ENCODE peak calls at places on chromosomes 1 and 21, in four cellular contexts. W, T, P and E are unnamed samples.

GRCh38 chr1:22224631-22225030 is 81.7 kb upstream of the WNT4 start:
- DNase-seq in W (no peak), T (no peak), P (no peak), E (peak)

GRCh38 chr1:47785561-47786271 is 211.5 kb downstream of the TRABD2B start:
- DNase-seq in W (peak), T (peak), P (peak), E (no peak)

GRCh38 chr1:202815120-202815519 is 4.4 kb downstream of the PCAT6 start:
- DNase-seq in W (no peak), T (no peak), P (peak), E (no peak)

GRCh38 chr21:35925497-35925896 is 134.8 kb downstream of the SETD4 start:
- DNase-seq in W (no peak), T (no peak), P (no peak), E (no peak)

GRCh38 chr1:46761740-46762139 is 37.1 kb upstream of the CYP4B1 start:
- DNase-seq in W (no peak), T (no peak), P (no peak), E (no peak)

GRCh38 chr1:24416666-24417391 is 1.2 kb downstream of the NIPAL3 start:
- DNase-seq in W (no peak), T (no peak), P (no peak), E (no peak)

GRCh38 chr21:31529406-31529805 is 130.1 kb upstream of the SOD1 start:
- DNase-seq in W (no peak), T (no peak), P (no peak), E (no peak)

GRCh38 chr1:184562801-184563200 is 176.0 kb downstream of the C1orf21 start:
- DNase-seq in W (no peak), T (no peak), P (no peak), E (no peak)

GRCh38 chr1:151013518-151013917 is 5.3 kb downstream of the PRUNE1 start:
- DNase-seq in W (no peak), T (no peak), P (no peak), E (no peak)

GRCh38 chr21:22575165-22575584 is 1577.0 kb downstream of the NCAM2 start:
- DNase-seq in W (no peak), T (no peak), P (peak), E (no peak)

GRCh38 chr1:43299101-43299500 is 1.7 kb upstream of the TIE1 start:
- DNase-seq in W (no peak), T (no peak), P (no peak), E (no peak)

GRCh38 chr1:1381294-1381693 is 6.3 kb upstream of the AURKAIP1 start:
- DNase-seq in W (no peak), T (no peak), P (no peak), E (no peak)

GRCh38 chr1:100229681-100230443 is 19.8 kb downstream of the DBT start:
- DNase-seq in W (no peak), T (no peak), P (no peak), E (no peak)

GRCh38 chr1:119133987-119134386 is 6.5 kb downstream of the WARS2 start:
- DNase-seq in W (no peak), T (no peak), P (no peak), E (no peak)

DNA sequence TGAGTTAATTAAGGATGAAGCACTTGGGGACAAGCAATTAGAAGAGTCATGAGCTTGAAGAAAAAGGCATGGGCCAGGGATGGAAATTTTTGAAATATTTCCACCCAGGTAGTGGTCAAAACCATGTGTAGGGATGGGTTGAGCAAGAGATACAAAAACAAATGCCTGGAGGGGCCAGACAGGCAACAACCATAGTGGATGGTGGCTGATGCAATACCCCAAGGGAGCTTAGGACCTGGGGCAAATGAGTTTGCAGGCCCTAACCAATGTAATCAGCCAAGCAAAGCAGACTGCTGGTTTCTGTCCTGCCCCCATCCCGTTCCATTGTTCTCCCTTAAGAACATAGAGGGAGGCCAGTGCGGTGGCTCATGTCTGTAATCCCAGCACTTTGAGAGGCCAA is 119.1 kb upstream of the FGGY start:
- DNase-seq in W (no peak), T (no peak), P (no peak), E (no peak)
- H3K27ac ChIP-seq in W (no peak), T (no peak), P (no peak), E (peak)

GRCh38 chr1:26530898-26531598 is 1.5 kb downstream of the RPS6KA1 start:
- DNase-seq in W (no peak), T (no peak), P (peak), E (no peak)

GRCh38 chr1:26531651-26532131 is 2.1 kb downstream of the RPS6KA1 start:
- DNase-seq in W (peak), T (no peak), P (no peak), E (no peak)

GRCh38 chr1:26529405-26529654 is 231 bp upstream of the RPS6KA1 start:
- DNase-seq in W (no peak), T (no peak), P (no peak), E (no peak)

GRCh38 chr1:26529655-26530539 is at the start of gene RPS6KA1:
- DNase-seq in W (peak), T (no peak), P (peak), E (no peak)

GRCh38 chr1:26530540-26530897 is 958 bp downstream of the RPS6KA1 start:
- DNase-seq in W (no peak), T (no peak), P (no peak), E (no peak)
- H3K27ac ChIP-seq in W (no peak), T (no peak), P (no peak), E (peak)

GRCh38 chr1:222600274-222600673 is 10.5 kb upstream of the TAF1A start:
- DNase-seq in W (no peak), T (no peak), P (no peak), E (no peak)

GRCh38 chr1:222592171-222592570 is 2.4 kb upstream of the TAF1A start:
- DNase-seq in W (no peak), T (no peak), P (no peak), E (no peak)

GRCh38 chr1:222594789-222595188 is 5.1 kb upstream of the TAF1A start:
- DNase-seq in W (no peak), T (no peak), P (no peak), E (no peak)

GRCh38 chr1:222601233-222601632 is 11.5 kb upstream of the TAF1A start:
- DNase-seq in W (no peak), T (no peak), P (no peak), E (no peak)

GRCh38 chr1:222596696-222597095 is 7.0 kb upstream of the TAF1A start:
- DNase-seq in W (no peak), T (no peak), P (no peak), E (no peak)
- H3K27ac ChIP-seq in W (no peak), T (no peak), P (no peak), E (no peak)

GRCh38 chr1:67576474-67576873 is 108.5 kb upstream of the GADD45A start:
- DNase-seq in W (no peak), T (no peak), P (no peak), E (no peak)

GRCh38 chr1:67573481-67573880 is 111.5 kb upstream of the GADD45A start:
- DNase-seq in W (no peak), T (no peak), P (no peak), E (no peak)

GRCh38 chr1:67574221-67574620 is 110.8 kb upstream of the GADD45A start:
- DNase-seq in W (no peak), T (no peak), P (no peak), E (no peak)

GRCh38 chr1:67577646-67578045 is 107.4 kb upstream of the GADD45A start:
- DNase-seq in W (no peak), T (no peak), P (no peak), E (no peak)

GRCh38 chr1:67575861-67576260 is 109.1 kb upstream of the GADD45A start:
- DNase-seq in W (no peak), T (no peak), P (no peak), E (no peak)
- H3K27ac ChIP-seq in W (no peak), T (no peak), P (no peak), E (no peak)

DNA sequence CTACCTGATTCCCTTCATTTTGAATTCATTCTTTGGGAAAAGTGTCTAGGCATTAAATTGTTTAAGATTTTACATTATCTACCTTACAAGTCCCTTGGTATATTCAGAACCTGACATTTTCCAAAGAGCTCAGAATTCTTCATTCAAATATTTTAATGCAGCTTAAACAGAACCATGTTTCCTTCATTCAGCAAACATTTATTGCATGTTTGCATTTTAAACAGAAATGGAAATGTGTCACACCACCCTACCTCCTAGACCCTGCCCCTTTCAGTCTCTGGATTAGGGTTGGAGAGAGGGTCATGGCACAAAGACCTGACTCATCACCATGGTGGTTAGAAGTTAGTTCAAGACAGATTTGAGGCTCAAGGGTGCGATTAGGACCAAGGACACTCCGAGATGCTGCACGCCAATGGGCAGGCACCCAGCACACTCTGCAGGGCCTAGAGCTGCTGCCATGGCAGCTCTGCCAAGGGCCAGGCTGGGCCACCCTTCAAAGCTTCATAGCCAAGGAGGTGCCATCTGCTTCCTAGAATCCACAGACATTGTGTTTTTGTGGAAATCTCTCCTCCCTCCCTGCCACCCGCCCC is 86.9 kb downstream of the NAV1 start:
- DNase-seq in W (no peak), T (no peak), P (no peak), E (no peak)
- H3K27ac ChIP-seq in W (no peak), T (no peak), P (no peak), E (peak)

DNA sequence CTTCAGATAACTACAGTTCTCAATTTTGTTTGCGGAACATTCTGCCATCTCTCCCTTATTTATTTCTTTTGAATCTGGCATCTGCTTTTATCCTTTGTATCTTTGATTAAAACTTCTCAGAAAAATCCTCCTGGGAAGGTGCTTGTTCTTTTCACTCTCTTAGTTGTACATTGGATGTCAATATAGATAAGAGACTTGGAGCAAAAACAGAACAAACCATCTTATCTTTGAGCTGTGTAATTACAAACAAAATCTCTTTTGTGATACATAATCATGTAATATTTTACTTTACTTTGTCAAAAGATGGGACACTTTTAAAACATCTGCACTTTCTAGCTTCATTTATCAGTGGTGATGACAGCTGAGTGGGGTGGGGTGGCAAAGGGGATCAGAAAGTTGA is 307.2 kb upstream of the LYPLAL1 start:
- DNase-seq in W (no peak), T (no peak), P (no peak), E (no peak)
- H3K27ac ChIP-seq in W (no peak), T (no peak), P (no peak), E (no peak)

GRCh38 chr1:111591946-111592345 is 27.6 kb upstream of the RAP1A start:
- DNase-seq in W (no peak), T (no peak), P (no peak), E (no peak)
- H3K27ac ChIP-seq in W (peak), T (peak), P (no peak), E (peak)

GRCh38 chr1:248618119-248618518 is 16.8 kb downstream of the OR2T11 start:
- DNase-seq in W (no peak), T (no peak), P (no peak), E (no peak)
- H3K27ac ChIP-seq in W (no peak), T (no peak), P (no peak), E (no peak)

DNA sequence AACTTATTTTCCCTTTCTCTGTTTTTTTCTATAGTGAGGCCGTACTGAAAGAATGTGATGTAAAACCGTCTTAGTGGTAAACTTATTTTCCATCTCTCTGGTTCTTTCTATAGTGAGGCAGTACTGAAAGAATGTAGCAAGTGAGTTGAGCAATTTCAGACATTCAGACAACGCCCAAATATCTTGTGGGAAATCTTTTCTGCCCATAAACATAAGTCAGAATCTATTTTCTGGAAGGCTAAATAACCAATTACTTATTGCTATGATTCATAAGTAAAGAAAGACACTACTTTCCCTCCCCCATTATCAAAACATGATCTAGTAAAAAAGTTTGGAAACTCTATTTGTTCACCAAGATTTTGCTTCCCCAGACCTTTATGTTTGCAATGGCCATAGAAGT is 18.8 kb upstream of the SCCPDH start:
- DNase-seq in W (no peak), T (no peak), P (no peak), E (no peak)
- H3K27ac ChIP-seq in W (no peak), T (no peak), P (no peak), E (peak)